ENCODE peak calls at places on chromosomes 2 and 18, in six cellular contexts. One of them, this sample, is unnamed. For H3K4me1 and H3K27me3, the result is how much of the 10 kb centered on the place peaks cover.

GRCh38 chr2:240966906-240967680 is 31.3 kb upstream of the SNED1 start:
- DNase-seq in fibroblast of lung: no peak
- DNase-seq in body of pancreas: peak
- DNase-seq in effector memory CD4-positive, alpha-beta T cell: no peak
- DNase-seq in tibial artery: peak
- DNase-seq in Caco-2: no peak
- DNase-seq in this sample: no peak

GRCh38 chr2:11123856-11124759 is 31.2 kb upstream of the SLC66A3 start:
- DNase-seq in fibroblast of lung: peak
- DNase-seq in body of pancreas: peak
- DNase-seq in effector memory CD4-positive, alpha-beta T cell: peak
- DNase-seq in tibial artery: no peak
- DNase-seq in Caco-2: peak
- DNase-seq in this sample: peak

GRCh38 chr2:216776076-216776726 is 80.9 kb upstream of the IGFBP5 start:
- DNase-seq in fibroblast of lung: no peak
- DNase-seq in body of pancreas: no peak
- DNase-seq in effector memory CD4-positive, alpha-beta T cell: no peak
- DNase-seq in tibial artery: no peak
- DNase-seq in Caco-2: no peak
- DNase-seq in this sample: no peak

GRCh38 chr2:45117383-45117782 is 108.1 kb upstream of the SIX2 start:
- DNase-seq in fibroblast of lung: no peak
- DNase-seq in body of pancreas: no peak
- DNase-seq in effector memory CD4-positive, alpha-beta T cell: no peak
- DNase-seq in tibial artery: no peak
- DNase-seq in Caco-2: no peak
- DNase-seq in this sample: no peak

GRCh38 chr2:70766357-70767093 is 1.5 kb downstream of the ADD2 start:
- DNase-seq in fibroblast of lung: no peak
- DNase-seq in body of pancreas: no peak
- DNase-seq in effector memory CD4-positive, alpha-beta T cell: no peak
- DNase-seq in tibial artery: no peak
- DNase-seq in Caco-2: no peak
- DNase-seq in this sample: no peak

GRCh38 chr2:140975237-140975636 is 1155.6 kb downstream of the LRP1B start:
- DNase-seq in fibroblast of lung: peak
- DNase-seq in body of pancreas: no peak
- DNase-seq in effector memory CD4-positive, alpha-beta T cell: no peak
- DNase-seq in tibial artery: no peak
- DNase-seq in Caco-2: no peak
- DNase-seq in this sample: no peak

GRCh38 chr18:48736316-48736715 is 197.5 kb downstream of the CTIF start:
- DNase-seq in fibroblast of lung: no peak
- DNase-seq in body of pancreas: no peak
- DNase-seq in effector memory CD4-positive, alpha-beta T cell: no peak
- DNase-seq in tibial artery: no peak
- DNase-seq in Caco-2: no peak
- DNase-seq in this sample: no peak

GRCh38 chr2:99763764-99764163 is 273.9 kb upstream of the REV1 start:
- DNase-seq in fibroblast of lung: no peak
- DNase-seq in body of pancreas: no peak
- DNase-seq in effector memory CD4-positive, alpha-beta T cell: no peak
- DNase-seq in tibial artery: no peak
- DNase-seq in Caco-2: no peak
- DNase-seq in this sample: no peak

GRCh38 chr2:155111070-155111469 is 412.6 kb downstream of the KCNJ3 start:
- DNase-seq in fibroblast of lung: no peak
- DNase-seq in body of pancreas: no peak
- DNase-seq in effector memory CD4-positive, alpha-beta T cell: no peak
- DNase-seq in tibial artery: no peak
- DNase-seq in Caco-2: no peak
- DNase-seq in this sample: no peak

GRCh38 chr2:59301466-59302402 is 1060.6 kb upstream of the FANCL start:
- DNase-seq in fibroblast of lung: peak
- DNase-seq in body of pancreas: peak
- DNase-seq in effector memory CD4-positive, alpha-beta T cell: no peak
- DNase-seq in tibial artery: no peak
- DNase-seq in Caco-2: peak
- DNase-seq in this sample: peak

GRCh38 chr2:68737717-68738116 is 3.1 kb downstream of the ARHGAP25 start:
- DNase-seq in fibroblast of lung: no peak
- DNase-seq in body of pancreas: no peak
- DNase-seq in effector memory CD4-positive, alpha-beta T cell: no peak
- DNase-seq in tibial artery: no peak
- DNase-seq in Caco-2: no peak
- DNase-seq in this sample: no peak

GRCh38 chr2:33131820-33132219 is 185.1 kb downstream of the LTBP1 start:
- DNase-seq in fibroblast of lung: no peak
- DNase-seq in body of pancreas: no peak
- DNase-seq in effector memory CD4-positive, alpha-beta T cell: no peak
- DNase-seq in tibial artery: no peak
- DNase-seq in Caco-2: no peak
- DNase-seq in this sample: no peak

GRCh38 chr2:217530399-217531100 is 472.2 kb downstream of the TNS1 start:
- DNase-seq in fibroblast of lung: no peak
- DNase-seq in body of pancreas: peak
- DNase-seq in effector memory CD4-positive, alpha-beta T cell: no peak
- DNase-seq in tibial artery: no peak
- DNase-seq in Caco-2: peak
- DNase-seq in this sample: no peak

GRCh38 chr2:241762933-241763369 is 13.7 kb upstream of the GAL3ST2 start:
- DNase-seq in fibroblast of lung: no peak
- DNase-seq in body of pancreas: no peak
- DNase-seq in effector memory CD4-positive, alpha-beta T cell: peak
- DNase-seq in tibial artery: no peak
- DNase-seq in Caco-2: no peak
- DNase-seq in this sample: peak

GRCh38 chr2:187549193-187549592 is 5.0 kb downstream of the TFPI start:
- DNase-seq in fibroblast of lung: no peak
- DNase-seq in body of pancreas: no peak
- DNase-seq in effector memory CD4-positive, alpha-beta T cell: no peak
- DNase-seq in tibial artery: no peak
- DNase-seq in Caco-2: no peak
- DNase-seq in this sample: no peak

GRCh38 chr2:75500633-75501032 is 60.1 kb downstream of the EVA1A start:
- DNase-seq in fibroblast of lung: peak
- DNase-seq in body of pancreas: no peak
- DNase-seq in effector memory CD4-positive, alpha-beta T cell: no peak
- DNase-seq in tibial artery: no peak
- DNase-seq in Caco-2: no peak
- DNase-seq in this sample: no peak

DNA sequence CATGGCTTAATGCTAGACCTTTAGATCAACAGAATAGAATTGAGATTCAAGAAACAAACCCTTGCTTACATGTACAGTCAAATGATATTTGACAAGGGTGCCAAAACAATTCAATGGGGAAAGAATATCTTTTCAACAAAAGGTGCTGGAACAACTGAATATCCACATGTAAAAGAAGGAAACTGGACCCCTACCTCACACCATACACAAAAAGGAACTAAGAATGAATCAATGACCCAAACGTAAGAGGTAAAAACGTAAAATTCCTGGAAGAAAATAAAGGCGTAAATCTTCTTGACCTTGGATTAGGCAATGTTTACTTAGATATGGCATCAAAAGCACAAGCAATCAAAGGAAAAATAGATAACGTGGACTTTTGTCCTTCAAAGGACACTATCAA is 43.1 kb downstream of the BAZ2B start:
- DNase-seq in fibroblast of lung: no peak
- DNase-seq in body of pancreas: no peak
- DNase-seq in effector memory CD4-positive, alpha-beta T cell: no peak
- DNase-seq in tibial artery: no peak
- DNase-seq in Caco-2: peak
- DNase-seq in this sample: no peak
- H3K4me1 ChIP-seq in fibroblast of lung: under half
- H3K4me1 ChIP-seq in body of pancreas: under half
- H3K4me1 ChIP-seq in effector memory CD4-positive, alpha-beta T cell: under half
- H3K4me1 ChIP-seq in tibial artery: under half
- H3K4me1 ChIP-seq in Caco-2: under half
- H3K4me1 ChIP-seq in this sample: under half

GRCh38 chr18:54147439-54147838 is 77.0 kb downstream of the MBD2 start:
- DNase-seq in fibroblast of lung: no peak
- DNase-seq in body of pancreas: no peak
- DNase-seq in effector memory CD4-positive, alpha-beta T cell: no peak
- DNase-seq in tibial artery: no peak
- DNase-seq in Caco-2: no peak
- DNase-seq in this sample: no peak

GRCh38 chr18:54148151-54148550 is 76.3 kb downstream of the MBD2 start:
- DNase-seq in fibroblast of lung: no peak
- DNase-seq in body of pancreas: no peak
- DNase-seq in effector memory CD4-positive, alpha-beta T cell: no peak
- DNase-seq in tibial artery: no peak
- DNase-seq in Caco-2: no peak
- DNase-seq in this sample: no peak

GRCh38 chr18:54148678-54149077 is 75.8 kb downstream of the MBD2 start:
- DNase-seq in fibroblast of lung: no peak
- DNase-seq in body of pancreas: no peak
- DNase-seq in effector memory CD4-positive, alpha-beta T cell: no peak
- DNase-seq in tibial artery: no peak
- DNase-seq in Caco-2: no peak
- DNase-seq in this sample: no peak

GRCh38 chr18:54150226-54150625 is 74.2 kb downstream of the MBD2 start:
- DNase-seq in fibroblast of lung: no peak
- DNase-seq in body of pancreas: no peak
- DNase-seq in effector memory CD4-positive, alpha-beta T cell: no peak
- DNase-seq in tibial artery: no peak
- DNase-seq in Caco-2: no peak
- DNase-seq in this sample: no peak

DNA sequence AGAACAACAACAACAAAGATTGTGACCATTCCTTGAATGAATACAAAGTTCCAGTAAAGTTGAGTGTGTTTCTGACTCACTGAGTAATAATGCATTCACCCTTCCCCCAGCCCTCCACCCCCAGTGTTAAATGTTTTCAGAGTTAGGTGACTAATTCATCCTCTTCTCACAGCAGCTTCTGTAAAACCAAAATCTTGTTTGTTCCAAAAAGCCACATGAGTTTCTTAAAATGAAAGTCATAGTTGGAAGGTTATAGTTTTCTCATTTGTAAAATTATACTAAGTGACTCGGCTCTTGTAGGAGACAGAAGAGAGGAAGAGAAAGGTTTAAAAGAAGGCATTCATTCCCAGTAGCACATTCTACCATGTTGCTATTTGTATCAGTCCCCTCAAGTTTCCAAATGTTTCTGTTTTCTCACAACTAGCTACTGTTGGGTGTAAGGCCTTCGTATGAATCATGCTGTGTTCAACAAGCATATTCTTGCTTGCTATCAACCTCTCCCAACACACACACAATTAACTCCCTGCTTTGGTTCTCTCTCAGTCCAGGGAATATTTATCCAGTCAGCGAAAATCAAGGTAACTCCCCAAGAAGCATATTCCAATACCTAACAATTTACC is 75.3 kb downstream of the MBD2 start:
- DNase-seq in fibroblast of lung: peak
- DNase-seq in body of pancreas: no peak
- DNase-seq in effector memory CD4-positive, alpha-beta T cell: no peak
- DNase-seq in tibial artery: peak
- DNase-seq in Caco-2: no peak
- DNase-seq in this sample: no peak
- H3K27me3 ChIP-seq in fibroblast of lung: under half
- H3K27me3 ChIP-seq in body of pancreas: under half
- H3K27me3 ChIP-seq in effector memory CD4-positive, alpha-beta T cell: under half
- H3K27me3 ChIP-seq in tibial artery: under half
- H3K27me3 ChIP-seq in Caco-2: under half
- H3K27me3 ChIP-seq in this sample: under half

GRCh38 chr2:10035053-10035422 is 8.3 kb upstream of the KLF11 start:
- DNase-seq in fibroblast of lung: no peak
- DNase-seq in body of pancreas: no peak
- DNase-seq in effector memory CD4-positive, alpha-beta T cell: no peak
- DNase-seq in tibial artery: no peak
- DNase-seq in Caco-2: no peak
- DNase-seq in this sample: no peak

GRCh38 chr2:10031886-10032745 is 11.2 kb upstream of the KLF11 start:
- DNase-seq in fibroblast of lung: no peak
- DNase-seq in body of pancreas: no peak
- DNase-seq in effector memory CD4-positive, alpha-beta T cell: no peak
- DNase-seq in tibial artery: no peak
- DNase-seq in Caco-2: no peak
- DNase-seq in this sample: no peak

GRCh38 chr2:10034333-10035052 is 8.9 kb upstream of the KLF11 start:
- DNase-seq in fibroblast of lung: no peak
- DNase-seq in body of pancreas: no peak
- DNase-seq in effector memory CD4-positive, alpha-beta T cell: no peak
- DNase-seq in tibial artery: no peak
- DNase-seq in Caco-2: no peak
- DNase-seq in this sample: no peak

GRCh38 chr2:10033251-10034006 is 9.9 kb upstream of the KLF11 start:
- DNase-seq in fibroblast of lung: no peak
- DNase-seq in body of pancreas: no peak
- DNase-seq in effector memory CD4-positive, alpha-beta T cell: no peak
- DNase-seq in tibial artery: no peak
- DNase-seq in Caco-2: no peak
- DNase-seq in this sample: no peak

GRCh38 chr2:10032746-10033105 is 10.6 kb upstream of the KLF11 start:
- DNase-seq in fibroblast of lung: no peak
- DNase-seq in body of pancreas: no peak
- DNase-seq in effector memory CD4-positive, alpha-beta T cell: no peak
- DNase-seq in tibial artery: no peak
- DNase-seq in Caco-2: no peak
- DNase-seq in this sample: no peak
- H3K4me1 ChIP-seq in fibroblast of lung: under half
- H3K4me1 ChIP-seq in body of pancreas: under half
- H3K4me1 ChIP-seq in effector memory CD4-positive, alpha-beta T cell: under half
- H3K4me1 ChIP-seq in tibial artery: under half
- H3K4me1 ChIP-seq in Caco-2: under half
- H3K4me1 ChIP-seq in this sample: under half

GRCh38 chr2:110712737-110713136 is 19.6 kb upstream of the ACOXL start:
- DNase-seq in fibroblast of lung: no peak
- DNase-seq in body of pancreas: no peak
- DNase-seq in effector memory CD4-positive, alpha-beta T cell: no peak
- DNase-seq in tibial artery: no peak
- DNase-seq in Caco-2: no peak
- DNase-seq in this sample: no peak

GRCh38 chr2:110713508-110714362 is 18.6 kb upstream of the ACOXL start:
- DNase-seq in fibroblast of lung: no peak
- DNase-seq in body of pancreas: no peak
- DNase-seq in effector memory CD4-positive, alpha-beta T cell: no peak
- DNase-seq in tibial artery: no peak
- DNase-seq in Caco-2: peak
- DNase-seq in this sample: no peak

GRCh38 chr2:110702981-110703380 is 25.1 kb upstream of the BUB1 start:
- DNase-seq in fibroblast of lung: no peak
- DNase-seq in body of pancreas: no peak
- DNase-seq in effector memory CD4-positive, alpha-beta T cell: no peak
- DNase-seq in tibial artery: no peak
- DNase-seq in Caco-2: no peak
- DNase-seq in this sample: no peak

GRCh38 chr2:110702514-110702913 is 24.7 kb upstream of the BUB1 start:
- DNase-seq in fibroblast of lung: no peak
- DNase-seq in body of pancreas: no peak
- DNase-seq in effector memory CD4-positive, alpha-beta T cell: no peak
- DNase-seq in tibial artery: no peak
- DNase-seq in Caco-2: no peak
- DNase-seq in this sample: no peak

DNA sequence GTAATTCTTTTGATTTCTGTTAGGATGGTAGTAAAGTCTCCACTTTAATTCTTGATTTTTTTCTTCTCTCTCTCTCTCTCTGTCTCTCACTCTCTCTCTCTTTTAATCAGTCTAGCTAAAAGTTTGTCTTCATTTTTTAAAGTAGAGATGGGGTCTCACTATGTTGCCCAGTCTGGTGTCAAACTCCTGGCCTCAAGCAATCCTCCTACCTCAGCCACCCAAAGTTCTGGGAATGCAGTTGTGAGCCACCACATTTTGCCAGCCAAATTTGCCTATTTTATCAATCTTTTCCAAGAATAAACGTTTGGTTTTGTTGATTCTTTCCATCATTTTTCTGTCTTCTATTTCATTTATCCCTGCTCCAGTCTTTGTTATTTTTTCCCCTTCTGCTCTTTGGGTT is 23.9 kb upstream of the ACOXL start:
- DNase-seq in fibroblast of lung: no peak
- DNase-seq in body of pancreas: no peak
- DNase-seq in effector memory CD4-positive, alpha-beta T cell: no peak
- DNase-seq in tibial artery: no peak
- DNase-seq in Caco-2: no peak
- DNase-seq in this sample: no peak
- H3K27me3 ChIP-seq in fibroblast of lung: under half
- H3K27me3 ChIP-seq in body of pancreas: under half
- H3K27me3 ChIP-seq in effector memory CD4-positive, alpha-beta T cell: under half
- H3K27me3 ChIP-seq in tibial artery: under half
- H3K27me3 ChIP-seq in Caco-2: under half
- H3K27me3 ChIP-seq in this sample: under half